ENCODE peak calls at places on chromosomes 2 and 18, in four cellular contexts. K is A549, I is epithelial cell of proximal tubule, F is RWPE1. P is an unnamed sample.

GRCh38 chr2:215465246-215465645 is 29.4 kb upstream of the FN1 start:
- DNase-seq in I (no peak), F (no peak), K (peak; percentile 13), P (no peak)

GRCh38 chr2:37350034-37350433 is 5.6 kb downstream of the QPCT start:
- DNase-seq in I (peak; percentile 90), F (no peak), K (peak; percentile 52), P (no peak)

GRCh38 chr2:148927010-148927409 is 52.0 kb downstream of the KIF5C start:
- DNase-seq in K (no peak), F (no peak), I (no peak), P (no peak)

GRCh38 chr2:16653083-16653375 is 12.6 kb downstream of the CYRIA start:
- DNase-seq in F (peak; percentile 30), K (no peak), I (no peak), P (no peak)

GRCh38 chr2:211035548-211036185 is 479.3 kb downstream of the CPS1 start:
- DNase-seq in I (no peak), F (no peak), K (peak; percentile 16), P (peak; percentile 0)

GRCh38 chr2:47339745-47340541 is 63.0 kb upstream of the MSH2 start:
- DNase-seq in K (peak; percentile 59), F (peak; percentile 87), I (peak; percentile 56), P (peak; percentile 46)

GRCh38 chr2:132757002-132757598 is 87.1 kb upstream of the LYPD1 start:
- DNase-seq in I (no peak), K (no peak), F (no peak), P (no peak)

GRCh38 chr2:128754246-128754724 is 435.6 kb upstream of the HS6ST1 start:
- DNase-seq in I (no peak), K (no peak), F (no peak), P (no peak)

GRCh38 chr2:37306024-37306423 is 18.6 kb downstream of the PRKD3 start:
- DNase-seq in F (no peak), I (no peak), K (no peak), P (no peak)

GRCh38 chr2:26399781-26400376 is 1.8 kb upstream of the DRC1 start:
- DNase-seq in K (no peak), F (no peak), I (peak; percentile 30), P (no peak)

GRCh38 chr2:15642334-15643208 is 50.9 kb downstream of the DDX1 start:
- DNase-seq in I (no peak), K (no peak), F (no peak), P (no peak)

GRCh38 chr18:13339653-13340052 is 121.1 kb downstream of the LDLRAD4 start:
- DNase-seq in I (no peak), F (no peak), K (no peak), P (no peak)

GRCh38 chr2:47373747-47374146 is 29.2 kb upstream of the MSH2 start:
- DNase-seq in K (peak; percentile 60), F (no peak), I (no peak), P (no peak)

GRCh38 chr2:226208726-226209125 is 590.9 kb downstream of the IRS1 start:
- DNase-seq in I (no peak), K (no peak), F (no peak), P (peak; percentile 28)

GRCh38 chr2:13682878-13683277 is 949.6 kb upstream of the LRATD1 start:
- DNase-seq in K (peak; percentile 38), F (no peak), I (no peak), P (peak; percentile 20)

GRCh38 chr2:150047731-150048130 is 439.7 kb downstream of the RND3 start:
- DNase-seq in F (no peak), I (no peak), K (no peak), P (peak; percentile 25)

GRCh38 chr2:101309211-101309700 is 755 bp upstream of the RNF149 start:
- DNase-seq in I (no peak), K (no peak), F (no peak), P (no peak)

GRCh38 chr18:59612461-59612860 is 84.8 kb downstream of the CCBE1 start:
- DNase-seq in F (no peak), K (no peak), I (no peak), P (peak; percentile 99)

GRCh38 chr2:131520526-131520925 is 7.2 kb upstream of the CCDC74A start:
- DNase-seq in F (no peak), K (no peak), I (no peak), P (no peak)

GRCh38 chr18:77632738-77633137 is 383.1 kb downstream of the GALR1 start:
- DNase-seq in F (no peak), K (no peak), I (no peak), P (no peak)

GRCh38 chr2:197838036-197838435 is 33.6 kb downstream of the PLCL1 start:
- DNase-seq in K (no peak), F (no peak), I (no peak), P (peak; percentile 38)

GRCh38 chr2:197838589-197838988 is 34.2 kb downstream of the PLCL1 start:
- DNase-seq in I (no peak), K (no peak), F (no peak), P (no peak)

GRCh38 chr2:197835293-197835692 is 30.9 kb downstream of the PLCL1 start:
- DNase-seq in F (no peak), K (no peak), I (no peak), P (no peak)

DNA sequence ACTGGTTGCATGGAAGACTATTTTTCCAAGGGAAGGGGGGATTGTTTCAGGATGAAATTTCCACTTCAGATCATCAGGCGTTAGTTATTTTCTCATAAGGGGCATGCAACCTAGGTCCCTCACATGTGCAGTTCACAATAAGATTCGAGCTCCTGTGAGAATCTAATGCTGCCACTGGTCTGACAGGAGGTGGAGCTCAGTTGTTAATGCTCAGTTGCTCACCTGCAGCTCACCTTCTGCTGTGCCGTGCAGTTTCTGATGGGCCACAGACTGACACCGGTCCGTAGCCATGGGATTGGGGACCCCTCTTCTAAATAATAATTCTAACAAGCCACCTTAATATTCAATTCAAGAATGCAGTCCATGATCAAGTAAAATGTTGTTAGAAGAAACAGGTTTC is 34.9 kb downstream of the PLCL1 start:
- DNase-seq in K (no peak), F (no peak), I (no peak), P (no peak)
- TF ChIP-seq CTCF in K (no peak), F (no peak), I (no peak), P (no peak)

GRCh38 chr18:65435529-65435928 is 315.3 kb upstream of the CDH7 start:
- DNase-seq in K (no peak), I (no peak), F (no peak), P (no peak)

GRCh38 chr18:65439184-65439583 is 311.6 kb upstream of the CDH7 start:
- DNase-seq in K (peak; percentile 1), F (no peak), I (no peak), P (no peak)

DNA sequence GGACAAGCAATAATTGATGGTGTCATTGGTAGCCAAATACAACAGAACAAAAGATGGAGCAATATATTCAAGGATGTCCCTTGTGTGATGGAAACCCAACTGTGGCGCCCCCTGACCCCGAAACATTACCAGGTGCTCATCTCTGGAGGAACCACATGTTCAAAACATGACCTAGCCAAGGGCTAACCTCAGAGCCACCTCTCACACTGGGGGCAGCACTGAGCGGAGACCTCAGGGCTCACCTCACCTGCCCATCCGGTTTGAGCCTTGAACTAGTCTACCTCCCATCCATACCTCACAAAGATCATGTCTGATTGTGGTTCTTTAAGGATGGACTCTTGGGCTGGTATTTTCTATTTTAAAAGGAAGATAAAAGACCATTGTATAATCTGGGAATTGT is 314.4 kb upstream of the CDH7 start:
- DNase-seq in F (no peak), I (no peak), K (no peak), P (no peak)
- TF ChIP-seq CTCF in F (no peak), I (peak; percentile 2), K (no peak), P (no peak)

DNA sequence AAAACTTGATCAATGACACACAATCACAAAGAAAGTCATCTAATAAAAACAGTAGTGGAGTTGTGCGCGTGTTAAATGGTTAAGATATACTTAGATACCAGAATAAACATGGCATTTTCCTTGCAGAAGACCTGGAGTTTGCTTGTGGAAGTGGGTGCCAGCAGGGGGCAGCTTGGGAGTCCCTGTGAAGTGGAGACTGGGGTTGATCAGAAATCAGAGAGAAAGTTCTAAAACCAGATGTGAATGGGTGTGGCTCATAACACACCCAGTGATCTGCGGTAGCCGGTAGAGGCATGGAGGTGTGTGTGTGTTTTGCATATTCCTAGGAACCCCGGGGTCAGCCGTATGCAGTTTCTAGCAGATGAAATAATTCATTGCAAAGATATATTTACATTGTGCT is 300.1 kb upstream of the TRIB2 start:
- DNase-seq in I (no peak), F (no peak), K (peak; percentile 16), P (peak; percentile 61)
- TF ChIP-seq CTCF in I (peak; percentile 63), F (no peak), K (no peak), P (peak; percentile 73)

GRCh38 chr2:232524771-232525170 is 1.2 kb upstream of the CHRND start:
- DNase-seq in F (no peak), I (no peak), K (no peak), P (no peak)

GRCh38 chr2:232522014-232522854 is 2.0 kb downstream of the PRSS56 start:
- DNase-seq in K (peak; percentile 42), I (no peak), F (peak; percentile 71), P (peak; percentile 11)

GRCh38 chr2:232525199-232525598 is 761 bp upstream of the CHRND start:
- DNase-seq in I (no peak), F (no peak), K (no peak), P (no peak)

GRCh38 chr2:232522855-232523681 is 2.9 kb downstream of the PRSS56 start:
- DNase-seq in F (no peak), K (peak; percentile 46), I (no peak), P (no peak)

GRCh38 chr2:232523682-232524597 is 2.0 kb upstream of the CHRND start:
- DNase-seq in K (peak; percentile 88), F (peak; percentile 23), I (no peak), P (peak; percentile 13)
- TF ChIP-seq CTCF in K (peak; percentile 58), F (no peak), I (peak; percentile 36), P (no peak)